ENCODE peak calls at places on chromosomes 11 and 22, in nine cellular contexts. One of them, this sample, is unnamed.
A peak's percentile ranks its signal among the peaks of the same experiment; 100 is the strongest.

GRCh38 chr11:27757953-27758352 is 57.7 kb upstream of the BDNF start:
- DNase-seq in fibroblast of pulmonary artery: peak; percentile 78
- DNase-seq in neural crest cell: no peak
- DNase-seq in breast epithelium: no peak
- DNase-seq in RWPE1: peak; percentile 17
- DNase-seq in T follicular helper cell: no peak
- DNase-seq in stimulated activated CD4-positive, alpha-beta T cell treated with anti-CD3 and anti-CD28 coated beads, Interleukin-12 subunit alpha, Interleukin-12 subunit beta, amount 100 ng/mL, for 24 hours: no peak
- DNase-seq in cardiac fibroblast: peak; percentile 68
- DNase-seq in NCI-H510A treated with DMSO at 0.1 percent for 48 hours: no peak
- DNase-seq in this sample: peak; percentile 95

GRCh38 chr11:60944504-60945294 is 7.3 kb downstream of the SLC15A3 start:
- DNase-seq in fibroblast of pulmonary artery: no peak
- DNase-seq in neural crest cell: no peak
- DNase-seq in breast epithelium: no peak
- DNase-seq in RWPE1: no peak
- DNase-seq in T follicular helper cell: no peak
- DNase-seq in stimulated activated CD4-positive, alpha-beta T cell treated with anti-CD3 and anti-CD28 coated beads, Interleukin-12 subunit alpha, Interleukin-12 subunit beta, amount 100 ng/mL, for 24 hours: no peak
- DNase-seq in cardiac fibroblast: no peak
- DNase-seq in NCI-H510A treated with DMSO at 0.1 percent for 48 hours: no peak
- DNase-seq in this sample: no peak

GRCh38 chr22:41968601-41969000 is 642 bp upstream of the SEPTIN3 start:
- DNase-seq in fibroblast of pulmonary artery: peak; percentile 38
- DNase-seq in neural crest cell: no peak
- DNase-seq in breast epithelium: no peak
- DNase-seq in RWPE1: no peak
- DNase-seq in T follicular helper cell: no peak
- DNase-seq in stimulated activated CD4-positive, alpha-beta T cell treated with anti-CD3 and anti-CD28 coated beads, Interleukin-12 subunit alpha, Interleukin-12 subunit beta, amount 100 ng/mL, for 24 hours: no peak
- DNase-seq in cardiac fibroblast: no peak
- DNase-seq in NCI-H510A treated with DMSO at 0.1 percent for 48 hours: peak; percentile 56
- DNase-seq in this sample: no peak

GRCh38 chr11:121443688-121444275 is 8.3 kb upstream of the SORL1 start:
- DNase-seq in fibroblast of pulmonary artery: no peak
- DNase-seq in neural crest cell: no peak
- DNase-seq in breast epithelium: no peak
- DNase-seq in RWPE1: no peak
- DNase-seq in T follicular helper cell: no peak
- DNase-seq in stimulated activated CD4-positive, alpha-beta T cell treated with anti-CD3 and anti-CD28 coated beads, Interleukin-12 subunit alpha, Interleukin-12 subunit beta, amount 100 ng/mL, for 24 hours: no peak
- DNase-seq in cardiac fibroblast: no peak
- DNase-seq in NCI-H510A treated with DMSO at 0.1 percent for 48 hours: no peak
- DNase-seq in this sample: no peak

GRCh38 chr11:71171024-71171423 is 81.4 kb downstream of the SHANK2 start:
- DNase-seq in fibroblast of pulmonary artery: no peak
- DNase-seq in neural crest cell: no peak
- DNase-seq in breast epithelium: no peak
- DNase-seq in RWPE1: no peak
- DNase-seq in T follicular helper cell: no peak
- DNase-seq in stimulated activated CD4-positive, alpha-beta T cell treated with anti-CD3 and anti-CD28 coated beads, Interleukin-12 subunit alpha, Interleukin-12 subunit beta, amount 100 ng/mL, for 24 hours: no peak
- DNase-seq in cardiac fibroblast: no peak
- DNase-seq in NCI-H510A treated with DMSO at 0.1 percent for 48 hours: no peak
- DNase-seq in this sample: no peak

GRCh38 chr11:101459020-101459419 is 124.8 kb downstream of the TRPC6 start:
- DNase-seq in fibroblast of pulmonary artery: no peak
- DNase-seq in neural crest cell: no peak
- DNase-seq in breast epithelium: no peak
- DNase-seq in RWPE1: no peak
- DNase-seq in T follicular helper cell: no peak
- DNase-seq in stimulated activated CD4-positive, alpha-beta T cell treated with anti-CD3 and anti-CD28 coated beads, Interleukin-12 subunit alpha, Interleukin-12 subunit beta, amount 100 ng/mL, for 24 hours: no peak
- DNase-seq in cardiac fibroblast: no peak
- DNase-seq in NCI-H510A treated with DMSO at 0.1 percent for 48 hours: no peak
- DNase-seq in this sample: no peak

GRCh38 chr11:65425971-65426838 is 3.6 kb downstream of the NEAT1 start:
- DNase-seq in fibroblast of pulmonary artery: peak; percentile 85
- DNase-seq in neural crest cell: no peak
- DNase-seq in breast epithelium: no peak
- DNase-seq in RWPE1: no peak
- DNase-seq in T follicular helper cell: no peak
- DNase-seq in stimulated activated CD4-positive, alpha-beta T cell treated with anti-CD3 and anti-CD28 coated beads, Interleukin-12 subunit alpha, Interleukin-12 subunit beta, amount 100 ng/mL, for 24 hours: no peak
- DNase-seq in cardiac fibroblast: peak; percentile 88
- DNase-seq in NCI-H510A treated with DMSO at 0.1 percent for 48 hours: no peak
- DNase-seq in this sample: no peak

GRCh38 chr11:35335226-35335625 is 84.1 kb downstream of the SLC1A2 start:
- DNase-seq in fibroblast of pulmonary artery: peak; percentile 31
- DNase-seq in neural crest cell: no peak
- DNase-seq in breast epithelium: no peak
- DNase-seq in RWPE1: no peak
- DNase-seq in T follicular helper cell: no peak
- DNase-seq in stimulated activated CD4-positive, alpha-beta T cell treated with anti-CD3 and anti-CD28 coated beads, Interleukin-12 subunit alpha, Interleukin-12 subunit beta, amount 100 ng/mL, for 24 hours: no peak
- DNase-seq in cardiac fibroblast: peak; percentile 62
- DNase-seq in NCI-H510A treated with DMSO at 0.1 percent for 48 hours: no peak
- DNase-seq in this sample: no peak

GRCh38 chr11:45816614-45817013 is 11.7 kb downstream of the SLC35C1 start:
- DNase-seq in fibroblast of pulmonary artery: no peak
- DNase-seq in neural crest cell: no peak
- DNase-seq in breast epithelium: no peak
- DNase-seq in RWPE1: no peak
- DNase-seq in T follicular helper cell: no peak
- DNase-seq in stimulated activated CD4-positive, alpha-beta T cell treated with anti-CD3 and anti-CD28 coated beads, Interleukin-12 subunit alpha, Interleukin-12 subunit beta, amount 100 ng/mL, for 24 hours: no peak
- DNase-seq in cardiac fibroblast: no peak
- DNase-seq in NCI-H510A treated with DMSO at 0.1 percent for 48 hours: no peak
- DNase-seq in this sample: no peak

GRCh38 chr11:47916361-47916841 is 64.0 kb upstream of the PTPRJ start:
- DNase-seq in fibroblast of pulmonary artery: peak; percentile 79
- DNase-seq in neural crest cell: no peak
- DNase-seq in breast epithelium: no peak
- DNase-seq in RWPE1: no peak
- DNase-seq in T follicular helper cell: no peak
- DNase-seq in stimulated activated CD4-positive, alpha-beta T cell treated with anti-CD3 and anti-CD28 coated beads, Interleukin-12 subunit alpha, Interleukin-12 subunit beta, amount 100 ng/mL, for 24 hours: no peak
- DNase-seq in cardiac fibroblast: no peak
- DNase-seq in NCI-H510A treated with DMSO at 0.1 percent for 48 hours: no peak
- DNase-seq in this sample: no peak

GRCh38 chr22:27697888-27698287 is 103.7 kb downstream of the MN1 start:
- DNase-seq in fibroblast of pulmonary artery: no peak
- DNase-seq in neural crest cell: no peak
- DNase-seq in breast epithelium: no peak
- DNase-seq in RWPE1: no peak
- DNase-seq in T follicular helper cell: no peak
- DNase-seq in stimulated activated CD4-positive, alpha-beta T cell treated with anti-CD3 and anti-CD28 coated beads, Interleukin-12 subunit alpha, Interleukin-12 subunit beta, amount 100 ng/mL, for 24 hours: no peak
- DNase-seq in cardiac fibroblast: no peak
- DNase-seq in NCI-H510A treated with DMSO at 0.1 percent for 48 hours: no peak
- DNase-seq in this sample: no peak

GRCh38 chr11:45145421-45146071 is 893 bp upstream of the PRDM11 start:
- DNase-seq in fibroblast of pulmonary artery: peak; percentile 56
- DNase-seq in neural crest cell: no peak
- DNase-seq in breast epithelium: no peak
- DNase-seq in RWPE1: no peak
- DNase-seq in T follicular helper cell: no peak
- DNase-seq in stimulated activated CD4-positive, alpha-beta T cell treated with anti-CD3 and anti-CD28 coated beads, Interleukin-12 subunit alpha, Interleukin-12 subunit beta, amount 100 ng/mL, for 24 hours: no peak
- DNase-seq in cardiac fibroblast: peak; percentile 46
- DNase-seq in NCI-H510A treated with DMSO at 0.1 percent for 48 hours: no peak
- DNase-seq in this sample: no peak

GRCh38 chr11:86052697-86053641 is 15.9 kb downstream of the PICALM start:
- DNase-seq in fibroblast of pulmonary artery: no peak
- DNase-seq in neural crest cell: no peak
- DNase-seq in breast epithelium: no peak
- DNase-seq in RWPE1: no peak
- DNase-seq in T follicular helper cell: no peak
- DNase-seq in stimulated activated CD4-positive, alpha-beta T cell treated with anti-CD3 and anti-CD28 coated beads, Interleukin-12 subunit alpha, Interleukin-12 subunit beta, amount 100 ng/mL, for 24 hours: no peak
- DNase-seq in cardiac fibroblast: no peak
- DNase-seq in NCI-H510A treated with DMSO at 0.1 percent for 48 hours: no peak
- DNase-seq in this sample: no peak

GRCh38 chr11:73171762-73172161 is 29.6 kb upstream of the FCHSD2 start:
- DNase-seq in fibroblast of pulmonary artery: no peak
- DNase-seq in neural crest cell: no peak
- DNase-seq in breast epithelium: no peak
- DNase-seq in RWPE1: no peak
- DNase-seq in T follicular helper cell: no peak
- DNase-seq in stimulated activated CD4-positive, alpha-beta T cell treated with anti-CD3 and anti-CD28 coated beads, Interleukin-12 subunit alpha, Interleukin-12 subunit beta, amount 100 ng/mL, for 24 hours: no peak
- DNase-seq in cardiac fibroblast: no peak
- DNase-seq in NCI-H510A treated with DMSO at 0.1 percent for 48 hours: no peak
- DNase-seq in this sample: no peak

GRCh38 chr11:19199037-19199436 is 2.7 kb downstream of the CSRP3 start:
- DNase-seq in fibroblast of pulmonary artery: no peak
- DNase-seq in neural crest cell: no peak
- DNase-seq in breast epithelium: no peak
- DNase-seq in RWPE1: no peak
- DNase-seq in T follicular helper cell: no peak
- DNase-seq in stimulated activated CD4-positive, alpha-beta T cell treated with anti-CD3 and anti-CD28 coated beads, Interleukin-12 subunit alpha, Interleukin-12 subunit beta, amount 100 ng/mL, for 24 hours: no peak
- DNase-seq in cardiac fibroblast: no peak
- DNase-seq in NCI-H510A treated with DMSO at 0.1 percent for 48 hours: no peak
- DNase-seq in this sample: no peak

This sample was measured in astrocyte of the cerebellum.